ENCODE peak calls at places on chromosomes 12 and 14, in nine cellular contexts. D, N, B, S, G, U, L, T and C are unnamed samples.

GRCh38 chr12:89770391-89770790 is 61.8 kb upstream of the ATP2B1 start:
- DNase-seq in D (no peak), N (no peak), B (no peak), S (no peak), G (no peak), U (no peak), L (peak; percentile 13), T (no peak), C (no peak)

GRCh38 chr12:6044082-6044481 is 80.4 kb downstream of the VWF start:
- DNase-seq in D (no peak), N (no peak), B (no peak), S (no peak), G (no peak), U (no peak), L (no peak), T (peak; percentile 58), C (no peak)

GRCh38 chr14:74048291-74048690 is 29.1 kb downstream of the BBOF1 start:
- DNase-seq in D (no peak), N (no peak), B (no peak), S (no peak), G (no peak), U (no peak), L (no peak), T (no peak), C (no peak)

GRCh38 chr12:124705545-124706138 is 138.2 kb upstream of the NCOR2 start:
- DNase-seq in D (no peak), N (no peak), B (no peak), S (no peak), G (no peak), U (no peak), L (no peak), T (no peak), C (no peak)

GRCh38 chr12:112256780-112257179 is 125.5 kb downstream of the HECTD4 start:
- DNase-seq in D (no peak), N (no peak), B (no peak), S (no peak), G (no peak), U (no peak), L (no peak), T (no peak), C (no peak)

GRCh38 chr14:90498198-90498597 is 101.4 kb downstream of the CALM1 start:
- DNase-seq in D (no peak), N (no peak), B (no peak), S (no peak), G (no peak), U (no peak), L (no peak), T (no peak), C (no peak)

GRCh38 chr12:105588126-105588525 is 257.6 kb downstream of the C12orf75 start:
- DNase-seq in D (no peak), N (no peak), B (no peak), S (no peak), G (no peak), U (no peak), L (no peak), T (no peak), C (no peak)

GRCh38 chr12:80938397-80938796 is 663 bp upstream of the LIN7A start:
- DNase-seq in D (no peak), N (no peak), B (no peak), S (no peak), G (no peak), U (no peak), L (no peak), T (no peak), C (no peak)

GRCh38 chr12:25861226-25861625 is 97.3 kb upstream of the RASSF8 start:
- DNase-seq in D (no peak), N (no peak), B (no peak), S (no peak), G (no peak), U (no peak), L (no peak), T (no peak), C (no peak)

GRCh38 chr12:34405286-34406227 is 383.3 kb downstream of the ALG10 start:
- DNase-seq in D (no peak), N (peak; percentile 1), B (no peak), S (peak; percentile 3), G (no peak), U (no peak), L (peak; percentile 1), T (no peak), C (no peak)

GRCh38 chr14:38203929-38204716 is 3.6 kb upstream of the SSTR1 start:
- DNase-seq in D (no peak), N (no peak), B (no peak), S (no peak), G (no peak), U (no peak), L (no peak), T (peak; percentile 21), C (no peak)

GRCh38 chr12:62256408-62257079 is 3.7 kb upstream of the USP15 start:
- DNase-seq in D (no peak), N (no peak), B (no peak), S (peak; percentile 43), G (peak; percentile 30), U (no peak), L (no peak), T (no peak), C (no peak)

GRCh38 chr14:94129758-94130414 is 482 bp upstream of the IFI27L2 start:
- DNase-seq in D (no peak), N (peak; percentile 67), B (peak; percentile 18), S (peak; percentile 68), G (peak; percentile 10), U (no peak), L (peak; percentile 68), T (peak; percentile 88), C (no peak)

GRCh38 chr12:58433969-58434368 is 486.3 kb downstream of the LRIG3 start:
- DNase-seq in D (no peak), N (no peak), B (no peak), S (no peak), G (no peak), U (no peak), L (no peak), T (peak; percentile 95), C (no peak)

GRCh38 chr14:71780075-71780474 is 152.2 kb upstream of the RGS6 start:
- DNase-seq in D (no peak), N (no peak), B (no peak), S (no peak), G (no peak), U (no peak), L (no peak), T (no peak), C (no peak)

GRCh38 chr12:55707841-55708694 is at the start of gene ITGA7:
- DNase-seq in D (no peak), N (peak; percentile 70), B (peak; percentile 48), S (peak; percentile 81), G (peak; percentile 58), U (no peak), L (peak; percentile 85), T (peak; percentile 78), C (peak; percentile 76)

GRCh38 chr12:27627123-27627835 is 69.0 kb upstream of the REP15 start:
- DNase-seq in D (no peak), N (peak; percentile 38), B (no peak), S (no peak), G (no peak), U (peak; percentile 76), L (peak; percentile 65), T (peak; percentile 85), C (no peak)

GRCh38 chr12:31246470-31246850 is 79.5 kb downstream of the SINHCAF start:
- DNase-seq in D (no peak), N (no peak), B (no peak), S (no peak), G (no peak), U (no peak), L (peak; percentile 48), T (no peak), C (no peak)

GRCh38 chr12:6923003-6923732 is 4.6 kb upstream of the ATN1 start:
- DNase-seq in D (no peak), N (no peak), B (no peak), S (no peak), G (no peak), U (no peak), L (no peak), T (no peak), C (no peak)

GRCh38 chr14:89349196-89350008 is 67.6 kb downstream of the FOXN3 start:
- DNase-seq in D (peak; percentile 68), N (peak; percentile 65), B (peak; percentile 7), S (no peak), G (no peak), U (peak; percentile 76), L (no peak), T (no peak), C (peak; percentile 51)

GRCh38 chr12:108646597-108647190 is 13.0 kb upstream of the SELPLG start:
- DNase-seq in D (no peak), N (no peak), B (no peak), S (no peak), G (no peak), U (no peak), L (no peak), T (no peak), C (no peak)

GRCh38 chr12:112183141-112183581 is 57.8 kb downstream of the TRAFD1 start:
- DNase-seq in D (peak; percentile 69), N (no peak), B (no peak), S (no peak), G (peak; percentile 21), U (no peak), L (no peak), T (no peak), C (no peak)

GRCh38 chr12:113136990-113137511 is 1.5 kb upstream of the RASAL1 start:
- DNase-seq in D (no peak), N (no peak), B (no peak), S (no peak), G (no peak), U (no peak), L (no peak), T (no peak), C (no peak)

GRCh38 chr12:120416490-120417216 is 21.3 kb upstream of the COX6A1 start:
- DNase-seq in D (no peak), N (no peak), B (no peak), S (no peak), G (no peak), U (no peak), L (no peak), T (no peak), C (no peak)

GRCh38 chr12:108511633-108512540 is 3.2 kb upstream of the FICD start:
- DNase-seq in D (peak; percentile 69), N (peak; percentile 78), B (peak; percentile 66), S (peak; percentile 71), G (peak; percentile 65), U (no peak), L (peak; percentile 80), T (peak; percentile 82), C (no peak)

GRCh38 chr12:117162649-117163048 is 27.6 kb downstream of the FBXO21 start:
- DNase-seq in D (no peak), N (no peak), B (no peak), S (no peak), G (no peak), U (no peak), L (no peak), T (no peak), C (no peak)

GRCh38 chr12:75747572-75747995 is 236.2 kb upstream of the KRR1 start:
- DNase-seq in D (peak; percentile 30), N (no peak), B (no peak), S (no peak), G (no peak), U (no peak), L (peak; percentile 23), T (peak; percentile 69), C (no peak)

GRCh38 chr12:1588574-1588944 is 5.8 kb downstream of the FBXL14 start:
- DNase-seq in D (no peak), N (no peak), B (no peak), S (no peak), G (no peak), U (no peak), L (no peak), T (no peak), C (no peak)

GRCh38 chr14:67569011-67569650 is 30.9 kb downstream of the PIGH start:
- DNase-seq in D (no peak), N (no peak), B (no peak), S (no peak), G (no peak), U (no peak), L (no peak), T (no peak), C (no peak)

GRCh38 chr12:110768960-110769359 is 26.3 kb upstream of the PPP1CC start:
- DNase-seq in D (no peak), N (no peak), B (no peak), S (no peak), G (no peak), U (no peak), L (no peak), T (no peak), C (no peak)

GRCh38 chr12:65857875-65858274 is 33.6 kb downstream of the HMGA2 start:
- DNase-seq in D (no peak), N (no peak), B (no peak), S (no peak), G (no peak), U (no peak), L (no peak), T (no peak), C (no peak)